ENCODE peak calls at places on chromosome X, in four cellular contexts. K is K562, B is HepG2, G is GM12878. U is an unnamed sample.

GRCh38 chrX:72020204-72020603 is 109.6 kb downstream of the NHSL2 start:
- DNase-seq in B (no peak), G (no peak), K (no peak), U (no peak)

GRCh38 chrX:19799319-19800182 is 87.8 kb downstream of the SH3KBP1 start:
- DNase-seq in B (no peak), G (no peak), K (no peak), U (no peak)

GRCh38 chrX:116749943-116750342 is 287.2 kb upstream of the CT83 start:
- DNase-seq in G (no peak), K (no peak), B (no peak), U (no peak)

GRCh38 chrX:47422444-47422843 is 52.1 kb downstream of the ZNF157 start:
- DNase-seq in B (no peak), G (no peak), K (no peak), U (no peak)

GRCh38 chrX:18733273-18733672 is 25.8 kb downstream of the PPEF1 start:
- DNase-seq in K (no peak), G (no peak), B (no peak), U (no peak)

GRCh38 chrX:149759824-149760223 is 14.0 kb upstream of the HSFX1 start:
- DNase-seq in B (no peak), G (no peak), K (no peak), U (no peak)

GRCh38 chrX:11667286-11667685 is 1.6 kb upstream of the ARHGAP6 start:
- DNase-seq in G (peak; percentile 23), B (no peak), K (no peak), U (no peak)

GRCh38 chrX:65723706-65724105 is 56.3 kb downstream of the MSN start:
- DNase-seq in K (no peak), G (peak; percentile 74), B (no peak), U (no peak)

GRCh38 chrX:77070108-77070918 is 376.9 kb upstream of the FGF16 start:
- DNase-seq in G (no peak), B (no peak), K (no peak), U (no peak)

GRCh38 chrX:63664083-63664482 is 120.9 kb downstream of the ARHGEF9 start:
- DNase-seq in G (no peak), K (no peak), B (no peak), U (no peak)

GRCh38 chrX:22674947-22675346 is 324.8 kb upstream of the DDX53 start:
- DNase-seq in G (no peak), K (no peak), B (no peak), U (no peak)

GRCh38 chrX:147736045-147736444 is 175.7 kb upstream of the FMR1 start:
- DNase-seq in G (no peak), K (no peak), B (no peak), U (no peak)

GRCh38 chrX:42247241-42247640 is 323.9 kb upstream of the CASK start:
- DNase-seq in G (no peak), K (no peak), B (no peak), U (no peak)

GRCh38 chrX:39296472-39296871 is 495.2 kb downstream of the MID1IP1 start:
- DNase-seq in K (no peak), G (peak; percentile 48), B (no peak), U (no peak)

GRCh38 chrX:48711162-48711928 is 14.8 kb downstream of the SUV39H1 start:
- DNase-seq in G (no peak), K (no peak), B (no peak), U (no peak)

GRCh38 chrX:53547668-53548067 is 113.5 kb upstream of the HSD17B10 start:
- DNase-seq in K (no peak), G (no peak), B (no peak), U (no peak)
- TF ChIP-seq BHLHE40 in K (no peak), G (no peak), B (no peak), U (no peak)

GRCh38 chrX:131843996-131844395 is 179.1 kb upstream of the STK26 start:
- DNase-seq in K (no peak), B (no peak), G (no peak), U (no peak)

GRCh38 chrX:131845201-131845600 is 177.9 kb upstream of the STK26 start:
- DNase-seq in B (no peak), K (no peak), G (no peak), U (no peak)

GRCh38 chrX:131840799-131841495 is 182.2 kb upstream of the STK26 start:
- DNase-seq in K (no peak), G (no peak), B (no peak), U (no peak)

GRCh38 chrX:131845771-131846170 is 177.3 kb upstream of the STK26 start:
- DNase-seq in K (no peak), G (no peak), B (no peak), U (no peak)

GRCh38 chrX:131841496-131842410 is 181.3 kb upstream of the STK26 start:
- DNase-seq in B (peak; percentile 50), K (peak; percentile 65), G (no peak), U (peak; percentile 84)
- TF ChIP-seq FOXM1 in B (no peak), K (no peak), G (no peak), U (no peak)

DNA sequence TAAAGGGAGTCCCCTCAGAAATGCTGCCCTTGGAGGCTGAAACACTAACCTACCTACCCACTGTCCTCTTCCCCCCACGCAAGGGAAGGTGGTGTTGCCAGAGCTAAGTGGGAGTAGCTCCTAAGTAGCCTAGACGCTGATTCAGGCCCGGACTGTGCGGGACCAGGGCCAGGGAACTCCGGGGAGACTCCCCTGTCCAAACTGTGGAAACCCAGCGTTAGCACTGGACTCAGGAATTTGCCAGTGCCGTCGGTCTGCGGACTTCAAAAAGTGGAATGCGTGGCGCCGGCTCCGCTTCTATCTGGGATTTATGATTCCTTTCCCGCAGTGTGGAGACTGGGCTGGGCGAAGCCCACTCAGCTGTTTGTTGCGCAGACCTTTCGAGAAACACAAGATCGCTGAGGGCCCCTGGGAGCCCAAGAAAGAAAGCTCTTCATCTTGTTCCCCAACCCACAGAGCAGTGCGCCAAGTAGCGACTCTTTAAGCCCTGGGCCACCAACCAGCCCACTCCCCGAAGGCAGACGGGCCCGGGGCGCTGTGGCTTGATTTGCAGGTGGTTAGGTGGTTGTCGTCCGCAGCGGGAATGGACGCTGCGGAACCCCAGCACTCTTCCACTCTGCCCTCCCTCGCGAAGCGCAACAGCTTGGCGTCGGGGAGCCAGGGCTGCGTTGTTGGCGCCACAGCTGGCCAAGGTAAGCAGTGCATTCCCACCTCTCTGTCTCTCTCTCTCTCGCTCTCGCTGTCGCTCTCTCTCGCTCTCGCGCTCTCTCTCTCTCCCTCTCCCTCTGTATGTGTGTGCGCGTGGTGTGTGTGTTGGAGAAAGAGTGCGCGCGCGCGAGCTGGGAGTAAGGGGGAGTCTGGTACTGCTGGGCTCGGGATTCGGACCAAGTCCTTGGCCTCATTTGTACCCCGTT is 2.0 kb downstream of the TMEM255A start:
- DNase-seq in B (peak; percentile 57), G (peak; percentile 47), K (no peak), U (peak; percentile 72)
- TF ChIP-seq TARDBP in B (peak; percentile 43), G (no peak), K (no peak), U (no peak)

GRCh38 chrX:10526442-10526841 is 93.9 kb downstream of the MID1 start:
- DNase-seq in K (no peak), B (no peak), G (no peak), U (no peak)
- TF ChIP-seq BHLHE40 in K (no peak), B (no peak), G (no peak), U (no peak)

GRCh38 chrX:9520211-9520590 is 55.3 kb downstream of the TBL1X start:
- DNase-seq in B (no peak), K (no peak), G (no peak), U (no peak)
- TF ChIP-seq FOXM1 in B (no peak), K (no peak), G (no peak), U (no peak)

DNA sequence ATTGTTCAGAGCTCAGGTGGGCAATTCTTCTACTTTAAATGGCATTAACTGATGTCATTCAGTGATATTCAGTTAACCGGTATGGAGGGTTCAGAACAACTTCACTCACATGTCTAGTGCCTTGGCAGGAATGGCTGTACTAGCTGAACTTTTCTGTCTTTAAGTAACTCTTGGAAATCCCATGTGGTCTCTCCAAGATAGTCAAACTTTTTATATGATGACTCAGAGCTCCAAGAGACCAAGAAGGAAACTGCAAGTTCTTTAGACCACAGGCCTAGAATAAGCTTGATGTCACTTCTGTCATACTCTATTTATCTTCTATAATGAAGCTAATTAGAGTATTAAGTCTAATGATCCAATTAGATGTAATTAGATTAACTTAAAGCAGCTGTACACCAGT is 24.9 kb downstream of the LHFPL1 start:
- DNase-seq in B (no peak), K (no peak), G (no peak), U (no peak)
- TF ChIP-seq TARDBP in B (no peak), K (no peak), G (no peak), U (no peak)